ENCODE peak calls at places on chromosomes 13 and 19, in four cellular contexts. M is body of pancreas, T is A549, Y is testis. I is an unnamed sample.
A peak's percentile ranks its signal among the peaks of the same experiment; 100 is the strongest.

GRCh38 chr13:67048793-67049150 is 181.4 kb downstream of the PCDH9 start:
- DNase-seq in M (no peak), T (no peak), Y (no peak), I (no peak)

GRCh38 chr13:80989770-80990169 is 648.8 kb upstream of the SPRY2 start:
- DNase-seq in Y (no peak), M (no peak), T (no peak), I (no peak)

GRCh38 chr13:45773236-45773635 is 71.1 kb downstream of the CBY2 start:
- DNase-seq in M (no peak), Y (no peak), T (no peak), I (no peak)

GRCh38 chr13:102589291-102589822 is 7.4 kb upstream of the TPP2 start:
- DNase-seq in M (no peak), Y (no peak), T (no peak), I (no peak)

GRCh38 chr19:42396248-42396541 is 6.1 kb upstream of the CNFN start:
- DNase-seq in T (no peak), Y (no peak), M (no peak), I (no peak)

GRCh38 chr19:21586341-21587116 is 81.1 kb downstream of the ZNF429 start:
- DNase-seq in T (no peak), M (peak; percentile 72), Y (no peak), I (no peak)

GRCh38 chr13:97256343-97256783 is 34.2 kb downstream of the MBNL2 start:
- DNase-seq in M (peak; percentile 35), T (peak; percentile 64), Y (no peak), I (no peak)

GRCh38 chr13:52085416-52085815 is 43.5 kb downstream of the NEK5 start:
- DNase-seq in T (no peak), M (no peak), Y (no peak), I (no peak)

GRCh38 chr13:20320885-20321284 is 88.8 kb upstream of the GJB6 start:
- DNase-seq in Y (no peak), T (no peak), M (no peak), I (no peak)

GRCh38 chr13:96984061-96984508 is 10.2 kb downstream of the OXGR1 start:
- DNase-seq in M (peak; percentile 78), T (no peak), Y (peak; percentile 38), I (no peak)

GRCh38 chr19:4636151-4636717 is 3.1 kb upstream of the TNFAIP8L1 start:
- DNase-seq in Y (peak; percentile 64), T (peak; percentile 65), M (peak; percentile 71), I (peak; percentile 81)

GRCh38 chr19:1259206-1259872 is 9.8 kb upstream of the CIRBP start:
- DNase-seq in M (peak; percentile 70), Y (no peak), T (peak; percentile 25), I (peak; percentile 80)

GRCh38 chr19:6529351-6529750 is 1.5 kb upstream of the TNFSF9 start:
- DNase-seq in T (no peak), Y (no peak), M (no peak), I (no peak)

GRCh38 chr13:106187092-106187491 is 348.4 kb downstream of the EFNB2 start:
- DNase-seq in T (no peak), Y (no peak), M (no peak), I (no peak)

GRCh38 chr13:111547726-111548273 is 227.4 kb downstream of the TEX29 start:
- DNase-seq in T (no peak), Y (no peak), M (no peak), I (no peak)

GRCh38 chr19:18091217-18091608 is 4.5 kb upstream of the IL12RB1 start:
- DNase-seq in M (peak; percentile 33), T (no peak), Y (peak; percentile 49), I (peak; percentile 78)

GRCh38 chr19:18460313-18460712 is 22.4 kb upstream of the ISYNA1 start:
- DNase-seq in T (no peak), Y (peak; percentile 59), M (peak; percentile 55), I (peak; percentile 94)

GRCh38 chr13:73038064-73038463 is 20.7 kb upstream of the KLF5 start:
- DNase-seq in Y (no peak), T (no peak), M (no peak), I (no peak)

GRCh38 chr13:20814224-20814910 is 40.6 kb upstream of the EEF1AKMT1 start:
- DNase-seq in M (peak; percentile 85), T (peak; percentile 18), Y (peak; percentile 43), I (peak; percentile 93)

GRCh38 chr13:74103970-74104555 is 30.1 kb downstream of the KLF12 start:
- DNase-seq in Y (no peak), T (no peak), M (no peak), I (no peak)

GRCh38 chr19:4969772-4970531 is 1.0 kb downstream of the KDM4B start:
- DNase-seq in M (no peak), Y (peak; percentile 41), T (no peak), I (no peak)

GRCh38 chr19:45172173-45172572 is 5.9 kb downstream of the TRAPPC6A start:
- DNase-seq in Y (no peak), M (no peak), T (no peak), I (no peak)

GRCh38 chr19:43658001-43658400 is 12.0 kb downstream of the PLAUR start:
- DNase-seq in T (no peak), M (no peak), Y (no peak), I (no peak)

GRCh38 chr19:43651758-43652545 is 12.3 kb upstream of the CADM4 start:
- DNase-seq in M (peak; percentile 76), T (peak; percentile 80), Y (peak; percentile 74), I (peak; percentile 80)

GRCh38 chr19:43660301-43660700 is 9.7 kb downstream of the PLAUR start:
- DNase-seq in Y (no peak), T (no peak), M (no peak), I (no peak)

GRCh38 chr19:43652546-43652874 is 12.9 kb upstream of the CADM4 start:
- DNase-seq in M (no peak), T (no peak), Y (no peak), I (no peak)

GRCh38 chr19:43656436-43656835 is 13.5 kb downstream of the PLAUR start:
- DNase-seq in Y (no peak), M (no peak), T (no peak), I (no peak)
- TF ChIP-seq POLR2A in Y (no peak), M (no peak), T (no peak), I (no peak)

DNA sequence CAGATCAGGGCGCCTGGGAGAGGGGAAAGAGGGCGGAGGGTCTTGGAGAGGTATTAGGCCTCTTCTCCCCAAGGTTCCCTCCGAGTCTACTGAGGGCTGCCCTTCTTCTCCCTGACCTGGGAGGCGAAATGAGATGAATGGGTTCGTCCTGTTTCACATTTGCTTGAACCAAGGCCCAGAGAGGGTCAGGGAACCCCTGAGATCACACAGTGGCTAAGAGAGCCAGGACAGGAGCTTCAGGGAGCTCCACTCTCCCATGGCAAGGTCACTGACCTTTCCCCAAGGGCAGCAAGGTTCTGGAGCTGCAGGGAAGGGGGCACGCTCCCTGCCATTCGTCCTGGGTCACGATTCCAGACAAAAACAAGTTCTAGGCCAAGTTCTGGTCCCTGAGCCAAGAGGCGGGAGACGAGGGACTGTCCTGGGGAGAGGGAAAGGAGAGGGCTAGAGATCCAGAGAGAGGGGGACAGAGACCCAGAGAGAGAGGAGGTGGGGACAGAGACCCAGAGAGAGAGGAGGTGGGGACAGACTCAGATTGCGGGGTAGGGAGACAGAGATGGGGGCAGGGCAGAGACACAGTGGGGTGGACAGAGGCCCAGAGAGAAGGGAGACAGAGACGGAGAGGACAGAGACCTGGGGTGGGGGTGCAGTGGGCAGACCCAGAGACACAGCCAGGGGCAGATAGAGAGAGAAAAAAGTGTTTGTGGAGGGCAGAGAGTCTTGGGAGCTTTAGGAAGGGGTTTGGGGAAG is 541 bp downstream of the ASPDH start:
- DNase-seq in Y (no peak), M (no peak), T (no peak), I (no peak)
- H3K4me3 ChIP-seq in Y (no peak overlapping the region), M (no peak overlapping the region), T (no peak overlapping the region), I (no peak overlapping the region)

GRCh38 chr19:46412983-46413261 is 442 bp downstream of the CCDC8 start:
- DNase-seq in Y (no peak), T (no peak), M (no peak), I (no peak)

GRCh38 chr19:46416077-46416709 is 2.8 kb upstream of the CCDC8 start:
- DNase-seq in M (peak; percentile 94), Y (peak; percentile 96), T (peak; percentile 84), I (peak; percentile 91)

GRCh38 chr19:46411088-46412033 is 2.0 kb downstream of the CCDC8 start:
- DNase-seq in M (no peak), T (no peak), Y (no peak), I (no peak)

GRCh38 chr19:46412034-46412982 is 1.1 kb downstream of the CCDC8 start:
- DNase-seq in Y (no peak), T (no peak), M (peak; percentile 50), I (no peak)

GRCh38 chr19:46413262-46414031 is at the start of gene CCDC8:
- DNase-seq in Y (peak; percentile 95), M (peak; percentile 96), T (no peak), I (peak; percentile 95)
- TF ChIP-seq POLR2A in Y (peak; percentile 77), M (peak; percentile 86), T (no peak), I (peak; percentile 40)

GRCh38 chr19:13100031-13100588 is 2.5 kb downstream of the LYL1 start:
- DNase-seq in T (no peak), Y (no peak), M (no peak), I (no peak)
- H3K4me3 ChIP-seq in T (no peak overlapping the region), Y (no peak overlapping the region), M (no peak overlapping the region), I (peak overlapping the region; percentile 43)